ENCODE peak calls at places on chromosomes 16 and 17, in four cellular contexts. One of them, this sample, is unnamed.

GRCh38 chr17:68346448-68346847 is 55.2 kb downstream of the ARSG start:
- DNase-seq in GM12892: peak
- DNase-seq in transverse colon: peak
- DNase-seq in HCT116: no peak
- DNase-seq in this sample: peak

GRCh38 chr16:6032438-6032837 is 934.8 kb upstream of the EEF2KMT start:
- DNase-seq in GM12892: no peak
- DNase-seq in transverse colon: no peak
- DNase-seq in HCT116: no peak
- DNase-seq in this sample: no peak

GRCh38 chr17:28613916-28614315 is at the start of gene RSKR:
- DNase-seq in GM12892: no peak
- DNase-seq in transverse colon: no peak
- DNase-seq in HCT116: no peak
- DNase-seq in this sample: no peak

GRCh38 chr16:31875112-31875803 is 1.7 kb downstream of the ZNF267 start:
- DNase-seq in GM12892: no peak
- DNase-seq in transverse colon: no peak
- DNase-seq in HCT116: no peak
- DNase-seq in this sample: no peak

GRCh38 chr17:4986951-4987766 is at the start of gene CAMTA2:
- DNase-seq in GM12892: peak
- DNase-seq in transverse colon: peak
- DNase-seq in HCT116: peak
- DNase-seq in this sample: peak

GRCh38 chr16:12917653-12918052 is 16.3 kb downstream of the SHISA9 start:
- DNase-seq in GM12892: no peak
- DNase-seq in transverse colon: no peak
- DNase-seq in HCT116: no peak
- DNase-seq in this sample: no peak

GRCh38 chr17:81253358-81254131 is 14.4 kb downstream of the NDUFAF8 start:
- DNase-seq in GM12892: no peak
- DNase-seq in transverse colon: peak
- DNase-seq in HCT116: no peak
- DNase-seq in this sample: peak

GRCh38 chr16:30715777-30716445 is 16.9 kb downstream of the SRCAP start:
- DNase-seq in GM12892: peak
- DNase-seq in transverse colon: no peak
- DNase-seq in HCT116: no peak
- DNase-seq in this sample: no peak

GRCh38 chr16:68823401-68823800 is 19.9 kb upstream of the TANGO6 start:
- DNase-seq in GM12892: no peak
- DNase-seq in transverse colon: no peak
- DNase-seq in HCT116: no peak
- DNase-seq in this sample: no peak

GRCh38 chr17:7330099-7331015 is 1.2 kb upstream of the NEURL4 start:
- DNase-seq in GM12892: peak
- DNase-seq in transverse colon: peak
- DNase-seq in HCT116: peak
- DNase-seq in this sample: peak
- TF ChIP-seq POLR2AphosphoS5 in GM12892: no peak
- TF ChIP-seq POLR2AphosphoS5 in transverse colon: no peak
- TF ChIP-seq POLR2AphosphoS5 in HCT116: no peak
- TF ChIP-seq POLR2AphosphoS5 in this sample: no peak

DNA sequence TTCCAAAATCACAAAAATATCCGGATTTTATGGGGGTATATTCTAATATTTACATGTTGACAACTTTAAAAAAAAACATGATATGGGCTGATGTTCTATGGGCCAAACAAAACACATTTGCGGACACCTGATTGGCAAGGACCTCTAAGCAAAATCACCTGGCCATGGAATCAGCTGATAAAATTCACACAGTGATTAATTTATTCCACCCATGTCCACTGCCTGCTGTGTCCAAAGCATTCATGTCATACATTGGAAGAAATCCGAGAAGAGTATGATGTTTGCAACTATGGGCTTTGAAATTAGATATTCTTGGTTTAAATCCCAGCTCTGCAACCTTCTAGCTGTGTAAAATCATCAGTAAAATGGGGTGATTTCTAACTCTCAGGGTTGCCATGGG is 538.7 kb downstream of the HAPSTR1 start:
- DNase-seq in GM12892: no peak
- DNase-seq in transverse colon: no peak
- DNase-seq in HCT116: no peak
- DNase-seq in this sample: no peak
- TF ChIP-seq POLR2A in GM12892: no peak
- TF ChIP-seq POLR2A in transverse colon: no peak
- TF ChIP-seq POLR2A in HCT116: no peak
- TF ChIP-seq POLR2A in this sample: no peak

GRCh38 chr16:79173101-79173500 is 427.4 kb downstream of the MAF start:
- DNase-seq in GM12892: no peak
- DNase-seq in transverse colon: no peak
- DNase-seq in HCT116: no peak
- DNase-seq in this sample: no peak
- TF ChIP-seq POLR2AphosphoS5 in GM12892: no peak
- TF ChIP-seq POLR2AphosphoS5 in transverse colon: no peak
- TF ChIP-seq POLR2AphosphoS5 in HCT116: no peak
- TF ChIP-seq POLR2AphosphoS5 in this sample: no peak

GRCh38 chr17:2689411-2690164 is 22.0 kb downstream of the CLUH start:
- DNase-seq in GM12892: peak
- DNase-seq in transverse colon: no peak
- DNase-seq in HCT116: no peak
- DNase-seq in this sample: peak

GRCh38 chr17:2691069-2691871 is 20.3 kb downstream of the CLUH start:
- DNase-seq in GM12892: no peak
- DNase-seq in transverse colon: no peak
- DNase-seq in HCT116: no peak
- DNase-seq in this sample: no peak

GRCh38 chr17:2690165-2691068 is 21.1 kb downstream of the CLUH start:
- DNase-seq in GM12892: peak
- DNase-seq in transverse colon: no peak
- DNase-seq in HCT116: no peak
- DNase-seq in this sample: no peak

GRCh38 chr17:2687074-2687418 is 24.5 kb downstream of the CLUH start:
- DNase-seq in GM12892: no peak
- DNase-seq in transverse colon: no peak
- DNase-seq in HCT116: no peak
- DNase-seq in this sample: no peak

DNA sequence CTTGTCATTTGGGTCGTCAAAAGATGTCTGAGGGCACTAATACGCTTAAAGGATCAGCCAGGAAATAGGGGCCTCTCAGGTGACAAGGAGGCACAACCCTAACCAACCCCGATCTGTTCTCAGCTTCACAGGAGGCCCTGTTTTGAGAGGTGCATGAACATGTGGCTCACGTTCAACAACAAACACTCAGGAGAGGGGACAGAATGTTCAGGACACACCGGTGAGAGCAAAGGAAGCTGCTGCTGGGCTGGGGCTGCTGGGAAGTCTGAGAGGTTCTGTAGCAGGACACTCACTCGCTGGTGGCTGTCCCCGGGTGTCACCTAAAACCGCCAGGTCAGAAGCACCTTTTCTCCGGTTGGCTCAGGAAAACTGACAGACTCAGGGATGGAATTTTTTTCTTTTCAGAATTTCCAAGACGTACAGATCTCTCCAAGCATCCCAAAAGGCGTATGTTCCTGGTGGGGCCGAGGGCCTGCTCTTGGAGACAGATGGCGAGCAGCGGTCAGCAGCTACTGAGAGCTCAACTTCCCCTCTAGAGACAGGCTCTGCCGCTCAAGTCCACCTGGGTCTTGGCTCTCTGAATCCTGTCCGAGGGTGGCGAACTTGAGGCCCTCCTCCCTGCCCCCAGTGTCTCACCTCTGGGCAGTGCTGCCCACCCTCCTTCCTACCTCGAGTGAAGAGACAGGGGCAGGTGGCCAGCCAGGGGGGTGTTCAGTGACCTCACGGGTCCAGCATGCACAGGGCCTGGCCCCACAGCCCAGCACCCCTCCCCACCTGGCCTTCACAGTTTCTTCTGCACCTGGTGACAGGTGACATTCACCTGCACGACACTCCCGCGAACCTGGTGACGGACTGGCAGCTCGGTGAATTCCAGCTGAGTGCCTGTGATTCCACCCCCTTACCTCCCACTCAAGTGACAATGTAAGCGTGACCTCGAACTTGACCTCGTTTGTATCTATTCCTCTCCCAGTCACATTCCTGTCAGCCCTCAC is 22.9 kb downstream of the CLUH start:
- DNase-seq in GM12892: no peak
- DNase-seq in transverse colon: no peak
- DNase-seq in HCT116: no peak
- DNase-seq in this sample: peak
- TF ChIP-seq POLR2A in GM12892: peak
- TF ChIP-seq POLR2A in transverse colon: no peak
- TF ChIP-seq POLR2A in HCT116: no peak
- TF ChIP-seq POLR2A in this sample: no peak

DNA sequence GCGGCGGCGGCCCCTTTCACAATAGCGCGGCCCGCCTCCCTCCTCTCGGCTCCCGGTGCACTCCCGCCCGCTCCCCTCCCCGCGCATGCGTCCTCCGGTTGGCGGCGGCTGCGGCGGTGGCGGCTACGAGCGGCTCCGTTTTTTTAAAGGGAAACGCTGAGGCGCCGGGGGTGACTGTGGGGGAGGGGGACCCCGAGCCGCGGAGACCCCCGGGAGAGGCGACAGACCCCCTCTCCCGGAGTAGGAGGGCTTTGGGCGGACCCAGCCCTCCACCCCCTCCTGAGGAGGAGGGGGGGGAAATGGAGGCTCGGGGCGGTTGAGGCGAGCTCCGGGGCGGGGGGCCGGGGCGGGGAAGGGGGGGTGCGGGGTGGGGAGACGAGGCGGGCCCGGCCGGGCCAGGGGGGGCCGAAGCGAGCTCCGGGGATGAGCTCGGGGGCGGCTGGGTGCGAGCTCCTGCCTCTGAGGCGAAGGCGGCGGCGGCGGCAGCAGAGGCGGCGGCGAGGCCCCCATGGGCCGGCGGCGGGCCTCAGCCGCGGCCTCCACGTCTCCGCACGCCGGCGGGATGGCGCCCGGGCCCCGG is at the start of gene MSL1:
- DNase-seq in GM12892: peak
- DNase-seq in transverse colon: peak
- DNase-seq in HCT116: no peak
- DNase-seq in this sample: peak
- TF ChIP-seq POLR2AphosphoS5 in GM12892: no peak
- TF ChIP-seq POLR2AphosphoS5 in transverse colon: peak
- TF ChIP-seq POLR2AphosphoS5 in HCT116: no peak
- TF ChIP-seq POLR2AphosphoS5 in this sample: no peak

This sample was measured in GM12891.